ENCODE peak calls at places on chromosomes 13 and 19, in nine cellular contexts. P is fibroblast of pulmonary artery, R is endothelial cell, J is lower lobe of right lung, X is fibroblast of mammary gland, D is psoas muscle, L is activated B cell treated with CpG ODN at 0.5 μM for 24 hours, G is AG09309, H is AG04450. A is an unnamed sample.

GRCh38 chr13:89966524-89966923 is 1381.0 kb upstream of the MIR17HG start:
- DNase-seq in L (no peak), G (no peak), X (no peak), P (no peak), R (no peak), J (no peak), H (no peak), D (no peak), A (no peak)

GRCh38 chr13:29140277-29140676 is 320.1 kb downstream of the MTUS2 start:
- DNase-seq in X (peak), G (no peak), H (no peak), J (no peak), P (peak), R (no peak), L (no peak), D (no peak), A (no peak)

GRCh38 chr13:111852701-111853100 is 214.2 kb upstream of the SOX1 start:
- DNase-seq in J (no peak), G (no peak), H (no peak), P (no peak), D (no peak), X (no peak), L (no peak), R (no peak), A (no peak)

GRCh38 chr19:40613669-40614594 is 12.8 kb downstream of the LTBP4 start:
- DNase-seq in X (peak), P (peak), D (peak), J (peak), L (peak), H (peak), G (no peak), R (peak), A (peak)

GRCh38 chr13:58991826-58992477 is 1171.8 kb downstream of the DIAPH3 start:
- DNase-seq in R (no peak), H (no peak), D (no peak), P (no peak), X (no peak), L (no peak), J (no peak), G (no peak), A (no peak)

GRCh38 chr19:43575156-43575950 is at the start of the genes PINLYP and XRCC1:
- DNase-seq in H (peak), X (peak), G (peak), R (peak), J (peak), P (peak), L (peak), D (peak), A (peak)

GRCh38 chr13:91368676-91369425 is 21.4 kb downstream of the MIR17HG start:
- DNase-seq in J (no peak), H (no peak), R (no peak), G (no peak), P (peak), X (peak), D (no peak), L (no peak), A (no peak)

GRCh38 chr13:114025432-114026127 is 51.7 kb upstream of the C13orf46 start:
- DNase-seq in X (peak), D (peak), J (no peak), G (no peak), R (no peak), L (no peak), P (peak), H (peak), A (no peak)

GRCh38 chr19:18202759-18203407 is 959 bp downstream of the RAB3A start:
- DNase-seq in J (no peak), L (peak), D (no peak), P (no peak), R (peak), G (no peak), X (peak), H (no peak), A (no peak)

GRCh38 chr13:106376411-106377112 is 158.9 kb downstream of the EFNB2 start:
- DNase-seq in G (peak), L (no peak), D (no peak), P (peak), H (peak), R (no peak), J (peak), X (peak), A (no peak)

GRCh38 chr19:9128171-9128570 is 1.4 kb upstream of the OR7G3 start:
- DNase-seq in P (peak), R (no peak), D (no peak), G (no peak), X (no peak), H (no peak), J (no peak), L (no peak), A (no peak)

GRCh38 chr13:23898101-23898500 is 799 bp upstream of the C1QTNF9B start:
- DNase-seq in L (no peak), P (peak), R (no peak), G (no peak), X (peak), H (peak), D (no peak), J (no peak), A (no peak)

GRCh38 chr19:41530761-41531301 is 45.1 kb upstream of the CEACAM21 start:
- DNase-seq in P (peak), H (no peak), G (no peak), L (no peak), R (peak), D (no peak), J (no peak), X (peak), A (peak)

GRCh38 chr19:49689133-49690072 is at the start of gene ADM5:
- DNase-seq in H (no peak), L (no peak), J (peak), R (no peak), P (no peak), G (no peak), D (no peak), X (no peak), A (no peak)

GRCh38 chr19:3570619-3571018 is 2.1 kb upstream of the HMG20B start:
- DNase-seq in H (no peak), L (no peak), G (no peak), R (no peak), J (no peak), P (no peak), X (no peak), D (no peak), A (no peak)

GRCh38 chr19:19304186-19304975 is 15.9 kb downstream of the SUGP1 start:
- DNase-seq in H (no peak), R (no peak), P (peak), L (no peak), D (no peak), G (no peak), J (no peak), X (no peak), A (no peak)

GRCh38 chr19:38293281-38293680 is 10.8 kb upstream of the C19orf33 start:
- DNase-seq in H (no peak), R (no peak), J (no peak), D (no peak), L (no peak), G (no peak), P (no peak), X (no peak), A (no peak)

GRCh38 chr13:107835339-107836018 is 379.9 kb downstream of the LIG4 start:
- DNase-seq in J (no peak), P (peak), X (peak), H (peak), R (no peak), L (no peak), D (no peak), G (peak), A (no peak)

GRCh38 chr19:38977445-38978314 is 2.1 kb upstream of the FBXO17 start:
- DNase-seq in G (no peak), D (no peak), H (no peak), P (no peak), L (no peak), J (no peak), X (no peak), R (no peak), A (no peak)

GRCh38 chr19:56927791-56928207 is 87.3 kb upstream of the PEG3 start:
- DNase-seq in R (no peak), J (no peak), D (no peak), G (no peak), L (no peak), H (no peak), X (no peak), P (no peak), A (no peak)

GRCh38 chr13:57045816-57046691 is 94.7 kb upstream of the PRR20A start:
- DNase-seq in D (no peak), J (no peak), L (no peak), H (no peak), R (no peak), X (no peak), P (peak), G (no peak), A (no peak)

GRCh38 chr13:74287672-74288169 is 153.5 kb upstream of the KLF12 start:
- DNase-seq in G (no peak), J (peak), L (peak), H (peak), D (peak), P (peak), X (peak), R (peak), A (peak)

GRCh38 chr19:19747357-19748220 is 14.7 kb upstream of the ZNF14 start:
- DNase-seq in L (no peak), G (no peak), D (no peak), X (no peak), J (no peak), R (no peak), H (no peak), P (no peak), A (no peak)

GRCh38 chr13:34675626-34676025 is 266.4 kb upstream of the NBEA start:
- DNase-seq in P (no peak), H (no peak), D (no peak), R (no peak), J (no peak), X (no peak), L (no peak), G (no peak), A (no peak)

GRCh38 chr19:2724148-2724557 is 3.0 kb upstream of the DIRAS1 start:
- DNase-seq in X (no peak), P (no peak), D (no peak), H (no peak), R (no peak), J (no peak), L (no peak), G (no peak), A (no peak)

GRCh38 chr19:6113616-6114188 is 3.4 kb upstream of the RFX2 start:
- DNase-seq in G (no peak), X (peak), R (no peak), D (no peak), L (no peak), H (no peak), J (no peak), P (no peak), A (no peak)

DNA sequence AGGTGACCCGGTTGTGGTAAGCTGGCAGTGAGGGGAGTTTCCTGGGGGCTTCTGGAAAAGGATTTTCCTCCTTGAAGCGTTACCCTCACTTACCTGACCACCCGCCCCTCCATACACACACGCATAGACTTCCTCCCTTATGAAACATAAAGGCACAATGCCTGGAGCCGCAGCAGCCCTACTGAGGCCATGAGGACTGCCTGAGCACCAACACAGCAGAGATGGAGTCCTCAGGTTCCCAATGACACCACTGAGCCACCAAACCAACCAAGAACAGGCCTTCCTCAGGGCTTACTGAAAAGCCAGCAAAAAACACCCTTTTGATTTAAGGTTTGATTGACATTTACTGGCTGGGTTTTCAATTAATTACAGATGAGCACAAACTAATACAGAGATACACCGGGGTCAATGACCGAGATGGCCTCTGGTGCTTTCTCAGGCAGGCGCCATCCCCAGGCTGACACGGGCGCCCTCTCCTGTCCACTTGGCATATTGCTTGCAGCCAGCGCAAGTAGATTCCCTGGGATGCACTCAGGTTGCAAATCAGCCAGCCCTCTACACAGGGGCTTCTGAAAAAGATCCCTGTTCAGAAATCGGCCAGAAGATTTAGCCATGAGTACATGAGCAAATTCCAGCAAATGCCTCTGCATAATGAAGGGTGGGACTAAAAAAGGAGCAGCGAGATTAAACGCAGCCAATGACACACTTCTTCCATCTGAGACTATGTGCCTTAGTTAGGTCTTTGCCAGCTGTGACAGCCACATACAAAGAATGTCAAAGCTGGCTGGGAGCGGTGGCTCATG is 14.8 kb downstream of the OPA3 start:
- DNase-seq in G (no peak), P (peak), J (peak), X (peak), D (peak), H (no peak), R (peak), L (peak), A (no peak)
- TF ChIP-seq CTCF in G (peak), P (peak), J (peak), X (peak), D (peak), H (peak), R (peak), L (no peak), A (peak)

GRCh38 chr19:33777351-33777750 is 19.3 kb upstream of the KCTD15 start:
- DNase-seq in H (no peak), R (no peak), G (no peak), J (no peak), X (no peak), D (no peak), L (no peak), P (no peak), A (no peak)

GRCh38 chr19:33775731-33776487 is 20.8 kb upstream of the KCTD15 start:
- DNase-seq in L (no peak), J (no peak), H (no peak), D (no peak), R (no peak), P (no peak), G (no peak), X (no peak), A (no peak)

GRCh38 chr19:33778089-33778791 is 18.4 kb upstream of the KCTD15 start:
- DNase-seq in D (peak), J (peak), L (peak), R (peak), X (peak), H (no peak), G (no peak), P (peak), A (peak)

GRCh38 chr19:33779849-33780248 is 16.8 kb upstream of the KCTD15 start:
- DNase-seq in G (no peak), H (no peak), J (no peak), P (no peak), L (no peak), D (no peak), R (no peak), X (no peak), A (no peak)

GRCh38 chr19:33777753-33778088 is 18.9 kb upstream of the KCTD15 start:
- DNase-seq in L (no peak), X (no peak), G (no peak), J (no peak), D (no peak), R (no peak), P (no peak), H (no peak), A (no peak)
- TF ChIP-seq CTCF in L (no peak), X (no peak), G (no peak), J (no peak), D (no peak), R (no peak), P (no peak), H (no peak), A (no peak)

GRCh38 chr13:85503797-85504196 is 295.4 kb downstream of the SLITRK6 start:
- DNase-seq in H (no peak), G (no peak), R (no peak), J (no peak), P (peak), L (no peak), D (no peak), X (peak), A (no peak)

GRCh38 chr13:85512421-85512820 is 286.8 kb downstream of the SLITRK6 start:
- DNase-seq in D (no peak), R (no peak), J (no peak), H (no peak), G (no peak), P (no peak), X (no peak), L (no peak), A (no peak)

GRCh38 chr13:85509512-85509911 is 289.7 kb downstream of the SLITRK6 start:
- DNase-seq in H (no peak), G (no peak), P (peak), R (no peak), J (no peak), L (no peak), X (peak), D (no peak), A (no peak)

GRCh38 chr13:85508683-85509329 is 290.4 kb downstream of the SLITRK6 start:
- DNase-seq in R (no peak), L (no peak), G (no peak), D (no peak), J (no peak), H (no peak), X (peak), P (peak), A (no peak)
- TF ChIP-seq CTCF in R (no peak), L (no peak), G (no peak), D (no peak), J (no peak), H (no peak), X (no peak), P (no peak), A (no peak)

GRCh38 chr13:80585531-80585930 is 244.6 kb upstream of the SPRY2 start:
- DNase-seq in X (no peak), P (no peak), D (no peak), J (no peak), R (no peak), L (no peak), H (no peak), G (no peak), A (no peak)

GRCh38 chr13:80586356-80586755 is 245.4 kb upstream of the SPRY2 start:
- DNase-seq in H (no peak), P (peak), J (no peak), G (no peak), L (no peak), R (no peak), X (peak), D (no peak), A (no peak)

GRCh38 chr13:80584785-80585184 is 243.9 kb upstream of the SPRY2 start:
- DNase-seq in X (no peak), H (no peak), L (no peak), D (no peak), R (no peak), G (no peak), P (no peak), J (no peak), A (no peak)

DNA sequence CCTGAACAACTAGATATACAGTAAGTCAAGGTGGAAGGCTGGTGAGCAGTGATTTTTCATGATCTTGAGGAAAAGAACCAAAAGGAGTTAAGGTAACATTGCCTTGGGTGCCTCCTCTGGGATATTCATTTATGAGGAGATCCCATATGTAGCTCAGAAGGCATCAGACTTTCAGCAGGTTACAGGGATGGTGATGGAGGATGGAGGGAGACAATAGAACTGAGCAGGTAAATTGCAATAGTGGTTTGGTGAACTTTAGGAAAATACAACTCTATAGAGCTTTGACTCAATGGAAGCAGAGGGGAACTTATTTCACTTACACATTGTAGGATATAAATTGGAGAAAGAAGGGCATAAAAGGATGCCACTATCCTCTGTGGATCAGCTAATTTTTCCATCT is 243.4 kb upstream of the SPRY2 start:
- DNase-seq in R (no peak), P (no peak), J (no peak), H (no peak), X (no peak), L (no peak), G (no peak), D (no peak), A (no peak)
- TF ChIP-seq CTCF in R (no peak), P (no peak), J (no peak), H (no peak), X (no peak), L (no peak), G (no peak), D (no peak), A (no peak)

DNA sequence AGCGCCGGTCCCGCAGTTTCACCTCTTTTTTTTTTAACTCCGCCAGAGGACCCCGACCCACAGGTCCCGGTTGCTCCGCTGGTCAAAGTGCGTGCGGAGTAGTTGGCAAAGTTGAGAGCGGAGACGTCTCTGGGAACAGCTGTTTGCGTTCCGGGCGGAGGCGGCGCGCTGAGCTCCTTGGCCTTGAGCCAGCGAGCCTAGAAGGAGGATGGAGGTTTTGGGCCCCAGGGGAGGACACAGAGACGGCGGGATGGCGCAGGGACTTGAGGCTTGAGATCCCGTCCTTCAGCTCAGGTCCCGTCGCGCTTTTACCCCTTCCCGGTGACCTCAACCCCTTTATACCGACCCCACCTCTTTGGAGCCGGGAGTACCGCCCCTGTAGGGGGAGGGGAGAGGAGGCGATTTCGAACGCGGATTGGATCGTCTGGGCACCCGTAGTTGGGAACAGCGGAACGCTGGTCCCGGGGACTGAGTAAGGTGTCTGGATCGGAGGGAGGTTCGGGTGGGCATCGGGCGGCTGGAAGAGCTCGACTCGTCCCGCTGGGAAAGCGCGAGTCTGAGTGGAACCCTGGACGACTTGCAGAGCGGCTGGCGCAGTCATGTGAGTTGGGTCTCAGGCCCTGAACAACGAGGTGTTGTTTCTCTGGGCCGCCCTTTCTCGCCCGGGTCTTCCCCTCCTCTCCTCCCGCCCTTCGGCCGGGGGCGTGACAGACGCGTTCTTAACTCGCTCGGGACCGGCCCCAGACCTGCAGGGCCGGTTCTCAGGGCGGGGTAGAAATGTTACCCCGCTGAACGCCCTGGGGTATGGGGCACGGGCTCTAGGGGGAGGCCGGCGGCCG is at the start of gene WBP4:
- DNase-seq in X (peak), H (peak), R (peak), D (peak), G (peak), L (peak), J (peak), P (peak), A (peak)
- TF ChIP-seq CTCF in X (peak), H (peak), R (no peak), D (no peak), G (peak), L (no peak), J (no peak), P (peak), A (no peak)

DNA sequence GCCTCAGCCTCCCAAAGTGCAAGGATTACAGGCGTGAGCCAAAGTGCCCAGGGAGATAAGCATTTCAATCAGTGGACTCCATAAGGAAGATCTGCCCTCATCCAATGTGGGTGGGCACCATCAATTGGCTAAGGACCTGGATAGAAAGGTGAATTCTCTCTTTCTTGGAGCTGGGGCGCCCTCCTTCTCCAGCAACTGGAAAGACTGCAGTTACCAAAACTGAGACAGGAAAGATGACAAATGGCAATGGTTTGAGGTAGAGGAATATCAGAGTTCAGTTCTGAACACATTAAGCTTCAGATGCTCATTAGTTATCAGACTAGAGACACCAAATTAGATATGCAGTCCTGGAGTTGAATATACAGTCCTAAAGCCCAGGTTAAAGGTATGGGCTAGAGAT is 10.5 kb upstream of the ELF1 start:
- DNase-seq in H (no peak), X (no peak), G (no peak), L (no peak), J (no peak), P (no peak), R (no peak), D (no peak), A (no peak)
- TF ChIP-seq CTCF in H (no peak), X (no peak), G (no peak), L (no peak), J (no peak), P (no peak), R (no peak), D (no peak), A (no peak)